ENCODE peak calls at places on chromosomes 5 and 9, in ten cellular contexts. One of them, this sample, is unnamed.

GRCh38 chr5:180138976-180139730 is 67.6 kb upstream of the RNF130 start:
- DNase-seq in brain microvascular endothelial cell: no peak
- DNase-seq in fibroblast of the aortic adventitia: no peak
- DNase-seq in choroid plexus epithelial cell: no peak
- DNase-seq in IMR-90: no peak
- DNase-seq in uterus: no peak
- DNase-seq in thoracic aorta: no peak
- DNase-seq in left ventricle myocardium inferior: no peak
- DNase-seq in neural progenitor cell: no peak
- DNase-seq in SK-N-MC: no peak
- DNase-seq in this sample: no peak

GRCh38 chr9:87336914-87337333 is 160.7 kb upstream of the DAPK1 start:
- DNase-seq in brain microvascular endothelial cell: peak
- DNase-seq in fibroblast of the aortic adventitia: peak
- DNase-seq in choroid plexus epithelial cell: peak
- DNase-seq in IMR-90: peak
- DNase-seq in uterus: no peak
- DNase-seq in thoracic aorta: no peak
- DNase-seq in left ventricle myocardium inferior: no peak
- DNase-seq in neural progenitor cell: peak
- DNase-seq in SK-N-MC: peak
- DNase-seq in this sample: peak

GRCh38 chr9:136566899-136567298 is 21.1 kb upstream of the NOTCH1 start:
- DNase-seq in brain microvascular endothelial cell: no peak
- DNase-seq in fibroblast of the aortic adventitia: peak
- DNase-seq in choroid plexus epithelial cell: no peak
- DNase-seq in IMR-90: no peak
- DNase-seq in uterus: peak
- DNase-seq in thoracic aorta: no peak
- DNase-seq in left ventricle myocardium inferior: peak
- DNase-seq in neural progenitor cell: no peak
- DNase-seq in SK-N-MC: no peak
- DNase-seq in this sample: no peak

GRCh38 chr9:120609636-120610035 is 29.7 kb upstream of the CDK5RAP2 start:
- DNase-seq in brain microvascular endothelial cell: no peak
- DNase-seq in fibroblast of the aortic adventitia: no peak
- DNase-seq in choroid plexus epithelial cell: peak
- DNase-seq in IMR-90: peak
- DNase-seq in uterus: no peak
- DNase-seq in thoracic aorta: no peak
- DNase-seq in left ventricle myocardium inferior: no peak
- DNase-seq in neural progenitor cell: no peak
- DNase-seq in SK-N-MC: no peak
- DNase-seq in this sample: no peak

GRCh38 chr9:104977580-104977979 is 49.6 kb upstream of the ABCA1 start:
- DNase-seq in brain microvascular endothelial cell: no peak
- DNase-seq in fibroblast of the aortic adventitia: no peak
- DNase-seq in choroid plexus epithelial cell: no peak
- DNase-seq in IMR-90: no peak
- DNase-seq in uterus: no peak
- DNase-seq in thoracic aorta: no peak
- DNase-seq in left ventricle myocardium inferior: no peak
- DNase-seq in neural progenitor cell: no peak
- DNase-seq in SK-N-MC: no peak
- DNase-seq in this sample: peak

GRCh38 chr5:87541033-87541432 is 128.3 kb upstream of the CCNH start:
- DNase-seq in brain microvascular endothelial cell: peak
- DNase-seq in fibroblast of the aortic adventitia: peak
- DNase-seq in choroid plexus epithelial cell: peak
- DNase-seq in IMR-90: peak
- DNase-seq in uterus: peak
- DNase-seq in thoracic aorta: peak
- DNase-seq in left ventricle myocardium inferior: peak
- DNase-seq in neural progenitor cell: peak
- DNase-seq in SK-N-MC: no peak
- DNase-seq in this sample: peak

GRCh38 chr9:111926421-111926875 is 29.8 kb downstream of the UGCG start:
- DNase-seq in brain microvascular endothelial cell: peak
- DNase-seq in fibroblast of the aortic adventitia: no peak
- DNase-seq in choroid plexus epithelial cell: peak
- DNase-seq in IMR-90: peak
- DNase-seq in uterus: no peak
- DNase-seq in thoracic aorta: no peak
- DNase-seq in left ventricle myocardium inferior: peak
- DNase-seq in neural progenitor cell: no peak
- DNase-seq in SK-N-MC: peak
- DNase-seq in this sample: no peak

GRCh38 chr5:149141957-149142851 is 911 bp downstream of the ABLIM3 start:
- DNase-seq in brain microvascular endothelial cell: no peak
- DNase-seq in fibroblast of the aortic adventitia: no peak
- DNase-seq in choroid plexus epithelial cell: peak
- DNase-seq in IMR-90: peak
- DNase-seq in uterus: peak
- DNase-seq in thoracic aorta: no peak
- DNase-seq in left ventricle myocardium inferior: peak
- DNase-seq in neural progenitor cell: peak
- DNase-seq in SK-N-MC: no peak
- DNase-seq in this sample: peak

GRCh38 chr5:9265391-9266287 is 280.2 kb downstream of the SEMA5A start:
- DNase-seq in brain microvascular endothelial cell: peak
- DNase-seq in fibroblast of the aortic adventitia: peak
- DNase-seq in choroid plexus epithelial cell: peak
- DNase-seq in IMR-90: peak
- DNase-seq in uterus: no peak
- DNase-seq in thoracic aorta: no peak
- DNase-seq in left ventricle myocardium inferior: peak
- DNase-seq in neural progenitor cell: peak
- DNase-seq in SK-N-MC: no peak
- DNase-seq in this sample: peak

DNA sequence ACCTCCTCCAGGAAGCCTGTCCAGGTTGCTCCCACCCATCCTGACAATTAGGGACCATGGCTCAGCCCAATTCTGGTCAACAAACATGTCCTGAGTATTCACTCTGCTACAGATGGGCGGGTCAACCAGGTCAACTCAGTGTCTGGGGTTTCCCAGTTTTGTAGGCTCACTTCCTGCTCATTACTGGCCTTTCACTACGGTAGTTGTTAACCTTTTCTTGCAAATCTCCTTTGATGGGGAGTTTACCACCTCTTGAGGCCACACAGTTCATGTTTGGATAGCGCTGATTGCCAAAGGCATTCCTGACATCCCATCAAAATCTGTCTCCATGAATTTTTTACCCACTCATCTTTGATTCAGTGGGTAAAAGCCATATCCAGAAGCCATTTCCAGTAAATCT is 13.8 kb downstream of the TMEM8B start:
- DNase-seq in brain microvascular endothelial cell: no peak
- DNase-seq in fibroblast of the aortic adventitia: no peak
- DNase-seq in choroid plexus epithelial cell: no peak
- DNase-seq in IMR-90: no peak
- DNase-seq in uterus: no peak
- DNase-seq in thoracic aorta: no peak
- DNase-seq in left ventricle myocardium inferior: no peak
- DNase-seq in neural progenitor cell: no peak
- DNase-seq in SK-N-MC: no peak
- DNase-seq in this sample: no peak
- H3K4me3 ChIP-seq in brain microvascular endothelial cell: no peak
- H3K4me3 ChIP-seq in fibroblast of the aortic adventitia: no peak
- H3K4me3 ChIP-seq in choroid plexus epithelial cell: no peak
- H3K4me3 ChIP-seq in IMR-90: no peak
- H3K4me3 ChIP-seq in uterus: no peak
- H3K4me3 ChIP-seq in thoracic aorta: no peak
- H3K4me3 ChIP-seq in left ventricle myocardium inferior: no peak
- H3K4me3 ChIP-seq in neural progenitor cell: no peak
- H3K4me3 ChIP-seq in SK-N-MC: no peak
- H3K4me3 ChIP-seq in this sample: no peak

GRCh38 chr5:23014817-23015216 is 161.7 kb upstream of the CDH12 start:
- DNase-seq in brain microvascular endothelial cell: no peak
- DNase-seq in fibroblast of the aortic adventitia: no peak
- DNase-seq in choroid plexus epithelial cell: no peak
- DNase-seq in IMR-90: no peak
- DNase-seq in uterus: no peak
- DNase-seq in thoracic aorta: no peak
- DNase-seq in left ventricle myocardium inferior: no peak
- DNase-seq in neural progenitor cell: no peak
- DNase-seq in SK-N-MC: no peak
- DNase-seq in this sample: no peak

GRCh38 chr5:23012842-23013241 is 159.7 kb upstream of the CDH12 start:
- DNase-seq in brain microvascular endothelial cell: no peak
- DNase-seq in fibroblast of the aortic adventitia: no peak
- DNase-seq in choroid plexus epithelial cell: no peak
- DNase-seq in IMR-90: no peak
- DNase-seq in uterus: no peak
- DNase-seq in thoracic aorta: no peak
- DNase-seq in left ventricle myocardium inferior: no peak
- DNase-seq in neural progenitor cell: no peak
- DNase-seq in SK-N-MC: no peak
- DNase-seq in this sample: no peak

GRCh38 chr5:23013395-23013994 is 160.4 kb upstream of the CDH12 start:
- DNase-seq in brain microvascular endothelial cell: no peak
- DNase-seq in fibroblast of the aortic adventitia: no peak
- DNase-seq in choroid plexus epithelial cell: no peak
- DNase-seq in IMR-90: no peak
- DNase-seq in uterus: no peak
- DNase-seq in thoracic aorta: no peak
- DNase-seq in left ventricle myocardium inferior: no peak
- DNase-seq in neural progenitor cell: no peak
- DNase-seq in SK-N-MC: no peak
- DNase-seq in this sample: no peak

GRCh38 chr5:23014251-23014650 is 161.1 kb upstream of the CDH12 start:
- DNase-seq in brain microvascular endothelial cell: no peak
- DNase-seq in fibroblast of the aortic adventitia: no peak
- DNase-seq in choroid plexus epithelial cell: no peak
- DNase-seq in IMR-90: no peak
- DNase-seq in uterus: no peak
- DNase-seq in thoracic aorta: no peak
- DNase-seq in left ventricle myocardium inferior: no peak
- DNase-seq in neural progenitor cell: no peak
- DNase-seq in SK-N-MC: no peak
- DNase-seq in this sample: no peak
- H3K4me3 ChIP-seq in brain microvascular endothelial cell: no peak
- H3K4me3 ChIP-seq in fibroblast of the aortic adventitia: no peak
- H3K4me3 ChIP-seq in choroid plexus epithelial cell: no peak
- H3K4me3 ChIP-seq in IMR-90: no peak
- H3K4me3 ChIP-seq in uterus: no peak
- H3K4me3 ChIP-seq in thoracic aorta: no peak
- H3K4me3 ChIP-seq in left ventricle myocardium inferior: peak
- H3K4me3 ChIP-seq in neural progenitor cell: no peak
- H3K4me3 ChIP-seq in SK-N-MC: no peak
- H3K4me3 ChIP-seq in this sample: no peak

DNA sequence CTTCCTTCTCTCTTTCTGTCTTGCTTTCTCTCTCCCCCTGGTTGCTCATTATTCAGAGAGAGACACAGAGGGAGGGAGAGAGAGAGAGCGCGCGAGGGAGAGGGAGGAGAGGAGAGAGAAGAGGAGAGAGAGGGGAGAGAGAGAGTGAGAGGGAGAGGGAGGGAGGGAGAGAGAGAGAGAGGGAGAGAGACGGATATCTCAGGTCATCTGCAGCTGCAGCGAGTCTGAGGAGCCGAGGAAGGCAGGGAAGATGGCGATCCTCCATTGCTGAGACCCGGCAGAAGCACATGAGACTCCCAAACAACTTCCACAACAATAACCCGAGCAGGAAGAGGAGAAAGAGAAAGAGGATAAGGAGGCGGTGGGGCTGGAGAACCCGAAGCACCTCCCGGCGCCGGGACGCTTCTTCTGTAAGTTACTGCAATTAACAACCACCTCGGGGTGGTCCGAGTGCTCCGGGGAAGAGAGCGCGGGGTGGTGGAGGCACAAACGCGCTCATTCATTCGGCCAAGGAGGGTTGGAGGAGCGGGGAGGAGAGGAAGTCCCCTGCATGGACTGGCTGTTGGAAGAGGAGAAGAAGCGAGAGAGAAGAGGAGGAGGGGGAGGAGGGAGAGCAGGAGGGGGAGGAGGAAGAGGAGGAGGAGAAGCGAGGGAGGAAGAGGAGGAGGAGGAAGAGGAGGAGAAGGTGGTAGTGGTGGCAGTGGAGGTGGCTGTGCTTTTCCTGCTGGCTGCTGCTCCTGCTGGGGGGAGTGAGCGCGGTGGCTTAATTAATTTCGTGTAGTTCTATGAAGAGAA is at the start of gene ZNF462:
- DNase-seq in brain microvascular endothelial cell: peak
- DNase-seq in fibroblast of the aortic adventitia: peak
- DNase-seq in choroid plexus epithelial cell: peak
- DNase-seq in IMR-90: peak
- DNase-seq in uterus: peak
- DNase-seq in thoracic aorta: no peak
- DNase-seq in left ventricle myocardium inferior: peak
- DNase-seq in neural progenitor cell: peak
- DNase-seq in SK-N-MC: no peak
- DNase-seq in this sample: peak
- H3K4me3 ChIP-seq in brain microvascular endothelial cell: peak
- H3K4me3 ChIP-seq in fibroblast of the aortic adventitia: peak
- H3K4me3 ChIP-seq in choroid plexus epithelial cell: peak
- H3K4me3 ChIP-seq in IMR-90: peak
- H3K4me3 ChIP-seq in uterus: peak
- H3K4me3 ChIP-seq in thoracic aorta: peak
- H3K4me3 ChIP-seq in left ventricle myocardium inferior: peak
- H3K4me3 ChIP-seq in neural progenitor cell: peak
- H3K4me3 ChIP-seq in SK-N-MC: no peak
- H3K4me3 ChIP-seq in this sample: peak

GRCh38 chr9:121737481-121737931 is 86.1 kb downstream of the DAB2IP start:
- DNase-seq in brain microvascular endothelial cell: no peak
- DNase-seq in fibroblast of the aortic adventitia: no peak
- DNase-seq in choroid plexus epithelial cell: no peak
- DNase-seq in IMR-90: no peak
- DNase-seq in uterus: no peak
- DNase-seq in thoracic aorta: no peak
- DNase-seq in left ventricle myocardium inferior: no peak
- DNase-seq in neural progenitor cell: no peak
- DNase-seq in SK-N-MC: no peak
- DNase-seq in this sample: no peak

GRCh38 chr9:121736964-121737462 is 85.6 kb downstream of the DAB2IP start:
- DNase-seq in brain microvascular endothelial cell: no peak
- DNase-seq in fibroblast of the aortic adventitia: no peak
- DNase-seq in choroid plexus epithelial cell: no peak
- DNase-seq in IMR-90: no peak
- DNase-seq in uterus: peak
- DNase-seq in thoracic aorta: no peak
- DNase-seq in left ventricle myocardium inferior: peak
- DNase-seq in neural progenitor cell: peak
- DNase-seq in SK-N-MC: no peak
- DNase-seq in this sample: no peak

GRCh38 chr9:121739971-121740370 is 88.5 kb downstream of the DAB2IP start:
- DNase-seq in brain microvascular endothelial cell: no peak
- DNase-seq in fibroblast of the aortic adventitia: no peak
- DNase-seq in choroid plexus epithelial cell: no peak
- DNase-seq in IMR-90: no peak
- DNase-seq in uterus: no peak
- DNase-seq in thoracic aorta: no peak
- DNase-seq in left ventricle myocardium inferior: no peak
- DNase-seq in neural progenitor cell: no peak
- DNase-seq in SK-N-MC: no peak
- DNase-seq in this sample: no peak

GRCh38 chr9:121738391-121738790 is 87.0 kb downstream of the DAB2IP start:
- DNase-seq in brain microvascular endothelial cell: no peak
- DNase-seq in fibroblast of the aortic adventitia: no peak
- DNase-seq in choroid plexus epithelial cell: no peak
- DNase-seq in IMR-90: no peak
- DNase-seq in uterus: no peak
- DNase-seq in thoracic aorta: no peak
- DNase-seq in left ventricle myocardium inferior: no peak
- DNase-seq in neural progenitor cell: no peak
- DNase-seq in SK-N-MC: no peak
- DNase-seq in this sample: no peak

GRCh38 chr9:121738969-121739368 is 87.5 kb downstream of the DAB2IP start:
- DNase-seq in brain microvascular endothelial cell: no peak
- DNase-seq in fibroblast of the aortic adventitia: peak
- DNase-seq in choroid plexus epithelial cell: peak
- DNase-seq in IMR-90: peak
- DNase-seq in uterus: no peak
- DNase-seq in thoracic aorta: peak
- DNase-seq in left ventricle myocardium inferior: no peak
- DNase-seq in neural progenitor cell: no peak
- DNase-seq in SK-N-MC: no peak
- DNase-seq in this sample: no peak
- H3K4me3 ChIP-seq in brain microvascular endothelial cell: no peak
- H3K4me3 ChIP-seq in fibroblast of the aortic adventitia: no peak
- H3K4me3 ChIP-seq in choroid plexus epithelial cell: no peak
- H3K4me3 ChIP-seq in IMR-90: no peak
- H3K4me3 ChIP-seq in uterus: no peak
- H3K4me3 ChIP-seq in thoracic aorta: no peak
- H3K4me3 ChIP-seq in left ventricle myocardium inferior: no peak
- H3K4me3 ChIP-seq in neural progenitor cell: no peak
- H3K4me3 ChIP-seq in SK-N-MC: no peak
- H3K4me3 ChIP-seq in this sample: no peak